ENCODE peak calls at places on chromosomes 1 and 21, in four cellular contexts. One of them, this sample, is unnamed.

GRCh38 chr1:64337476-64337875 is 132.5 kb upstream of the CACHD1 start:
- DNase-seq in foreskin fibroblast: no peak
- DNase-seq in B cell: no peak
- DNase-seq in neural crest cell: no peak
- DNase-seq in this sample: no peak

GRCh38 chr1:207181838-207182237 is 77.8 kb downstream of the C4BPA start:
- DNase-seq in neural crest cell: no peak
- DNase-seq in foreskin fibroblast: no peak
- DNase-seq in B cell: no peak
- DNase-seq in this sample: no peak

GRCh38 chr1:209398330-209398991 is 185.1 kb upstream of the CAMK1G start:
- DNase-seq in foreskin fibroblast: peak; percentile 78
- DNase-seq in B cell: no peak
- DNase-seq in neural crest cell: no peak
- DNase-seq in this sample: no peak

GRCh38 chr1:12150456-12151200 is 16.2 kb upstream of the TNFRSF1B start:
- DNase-seq in neural crest cell: no peak
- DNase-seq in foreskin fibroblast: no peak
- DNase-seq in B cell: no peak
- DNase-seq in this sample: no peak

GRCh38 chr1:100626397-100626796 is 88.5 kb downstream of the GPR88 start:
- DNase-seq in foreskin fibroblast: no peak
- DNase-seq in B cell: no peak
- DNase-seq in neural crest cell: no peak
- DNase-seq in this sample: no peak

GRCh38 chr1:155872527-155872926 is 13.2 kb downstream of the SYT11 start:
- DNase-seq in neural crest cell: no peak
- DNase-seq in foreskin fibroblast: no peak
- DNase-seq in B cell: no peak
- DNase-seq in this sample: no peak

GRCh38 chr1:63917571-63918394 is 144.0 kb downstream of the ROR1 start:
- DNase-seq in foreskin fibroblast: no peak
- DNase-seq in B cell: no peak
- DNase-seq in neural crest cell: no peak
- DNase-seq in this sample: no peak

GRCh38 chr1:151822404-151822803 is 9.2 kb downstream of the RORC start:
- DNase-seq in foreskin fibroblast: no peak
- DNase-seq in neural crest cell: no peak
- DNase-seq in B cell: no peak
- DNase-seq in this sample: no peak

GRCh38 chr1:35539073-35539823 is 18.0 kb downstream of the KIAA0319L start:
- DNase-seq in neural crest cell: no peak
- DNase-seq in B cell: no peak
- DNase-seq in foreskin fibroblast: peak; percentile 32
- DNase-seq in this sample: no peak

GRCh38 chr1:90710579-90711536 is 6.2 kb downstream of the BARHL2 start:
- DNase-seq in B cell: no peak
- DNase-seq in neural crest cell: no peak
- DNase-seq in foreskin fibroblast: no peak
- DNase-seq in this sample: no peak

GRCh38 chr1:44072204-44072603 is 40.9 kb upstream of the SLC6A9 start:
- DNase-seq in B cell: no peak
- DNase-seq in neural crest cell: no peak
- DNase-seq in foreskin fibroblast: peak; percentile 89
- DNase-seq in this sample: no peak

GRCh38 chr1:217585577-217585976 is 45.3 kb downstream of the GPATCH2 start:
- DNase-seq in neural crest cell: no peak
- DNase-seq in B cell: no peak
- DNase-seq in foreskin fibroblast: no peak
- DNase-seq in this sample: no peak

GRCh38 chr1:206609229-206609991 is 2.9 kb downstream of the EIF2D start:
- DNase-seq in neural crest cell: no peak
- DNase-seq in foreskin fibroblast: no peak
- DNase-seq in B cell: no peak
- DNase-seq in this sample: peak; percentile 51

GRCh38 chr21:18245493-18245967 is 897 bp downstream of the CHODL start:
- DNase-seq in neural crest cell: peak; percentile 8
- DNase-seq in foreskin fibroblast: no peak
- DNase-seq in B cell: no peak
- DNase-seq in this sample: peak; percentile 3

GRCh38 chr1:209183195-209183594 is 400.3 kb upstream of the CAMK1G start:
- DNase-seq in foreskin fibroblast: no peak
- DNase-seq in neural crest cell: no peak
- DNase-seq in B cell: no peak
- DNase-seq in this sample: no peak

GRCh38 chr1:209926045-209926444 is 12.0 kb upstream of the SYT14 start:
- DNase-seq in foreskin fibroblast: peak; percentile 69
- DNase-seq in neural crest cell: no peak
- DNase-seq in B cell: no peak
- DNase-seq in this sample: no peak

GRCh38 chr1:22582670-22583635 is 19.7 kb downstream of the EPHA8 start:
- DNase-seq in neural crest cell: no peak
- DNase-seq in foreskin fibroblast: no peak
- DNase-seq in B cell: no peak
- DNase-seq in this sample: no peak

GRCh38 chr1:234732260-234732659 is 122.3 kb upstream of the IRF2BP2 start:
- DNase-seq in foreskin fibroblast: no peak
- DNase-seq in neural crest cell: no peak
- DNase-seq in B cell: no peak
- DNase-seq in this sample: no peak

GRCh38 chr1:156524481-156524869 is 23.9 kb upstream of the MEF2D start:
- DNase-seq in neural crest cell: no peak
- DNase-seq in B cell: no peak
- DNase-seq in foreskin fibroblast: no peak
- DNase-seq in this sample: peak; percentile 44

GRCh38 chr1:2799811-2800663 is 1.5 kb downstream of the TTC34 start:
- DNase-seq in foreskin fibroblast: no peak
- DNase-seq in neural crest cell: no peak
- DNase-seq in B cell: no peak
- DNase-seq in this sample: no peak

DNA sequence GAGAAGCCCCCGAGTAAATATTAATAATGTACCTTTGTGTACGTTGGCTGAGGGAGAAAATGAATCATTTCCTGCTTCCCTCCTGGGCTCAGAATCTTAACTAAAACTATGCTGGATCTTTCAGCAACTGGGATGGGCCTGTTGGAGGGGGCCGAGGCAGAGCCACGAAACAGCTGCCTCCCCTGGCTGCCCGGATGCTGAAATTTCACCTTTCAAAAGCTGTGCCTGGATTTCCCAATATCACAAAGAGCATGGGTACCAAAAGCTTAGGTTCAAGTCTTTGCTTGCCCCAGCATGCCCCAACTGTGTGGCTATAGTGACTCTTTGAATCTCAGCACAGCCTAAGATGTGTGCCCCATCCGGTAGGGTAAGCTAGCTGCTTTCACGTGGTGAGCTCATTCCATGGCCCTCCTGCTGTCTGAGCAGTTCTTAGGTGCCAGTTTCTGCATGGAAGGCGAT is 473.4 kb downstream of the PTPRU start:
- DNase-seq in foreskin fibroblast: peak; percentile 79
- DNase-seq in neural crest cell: no peak
- DNase-seq in B cell: no peak
- DNase-seq in this sample: no peak
- TF ChIP-seq CTCF in foreskin fibroblast: no peak
- TF ChIP-seq CTCF in neural crest cell: no peak
- TF ChIP-seq CTCF in B cell: no peak
- TF ChIP-seq CTCF in this sample: no peak

GRCh38 chr1:227333423-227333822 is 15.1 kb upstream of the CDC42BPA start:
- DNase-seq in foreskin fibroblast: no peak
- DNase-seq in B cell: no peak
- DNase-seq in neural crest cell: no peak
- DNase-seq in this sample: no peak

GRCh38 chr1:227330709-227331108 is 12.4 kb upstream of the CDC42BPA start:
- DNase-seq in neural crest cell: no peak
- DNase-seq in B cell: no peak
- DNase-seq in foreskin fibroblast: no peak
- DNase-seq in this sample: no peak

GRCh38 chr1:227330279-227330678 is 12.0 kb upstream of the CDC42BPA start:
- DNase-seq in neural crest cell: no peak
- DNase-seq in foreskin fibroblast: no peak
- DNase-seq in B cell: no peak
- DNase-seq in this sample: no peak

DNA sequence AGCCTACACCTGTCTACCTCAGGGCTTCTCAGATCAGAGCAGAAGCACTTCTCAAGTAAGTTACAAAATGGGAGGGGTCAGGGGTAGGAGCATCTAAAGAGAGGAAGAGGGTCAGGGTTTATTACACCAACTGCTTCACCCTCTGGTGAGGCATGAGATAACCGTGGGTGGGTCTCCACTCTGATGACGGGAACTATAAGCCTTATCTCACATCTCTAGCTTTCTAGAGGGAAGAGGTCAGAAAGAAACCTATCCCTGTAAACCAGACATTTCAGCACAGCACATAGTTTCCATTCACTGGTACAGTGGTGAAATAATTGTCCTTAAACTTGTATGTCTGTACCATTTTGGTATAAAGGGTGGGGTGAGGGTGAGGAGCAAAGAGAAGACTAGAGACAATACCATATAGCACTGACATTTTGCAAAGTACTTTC is 17.3 kb upstream of the CDC42BPA start:
- DNase-seq in foreskin fibroblast: no peak
- DNase-seq in neural crest cell: no peak
- DNase-seq in B cell: no peak
- DNase-seq in this sample: no peak
- TF ChIP-seq CTCF in foreskin fibroblast: no peak
- TF ChIP-seq CTCF in neural crest cell: no peak
- TF ChIP-seq CTCF in B cell: no peak
- TF ChIP-seq CTCF in this sample: no peak

GRCh38 chr1:93619507-93620168 is 62.0 kb downstream of the BCAR3 start:
- DNase-seq in B cell: no peak
- DNase-seq in neural crest cell: no peak
- DNase-seq in foreskin fibroblast: no peak
- DNase-seq in this sample: no peak
- TF ChIP-seq CTCF in B cell: no peak
- TF ChIP-seq CTCF in neural crest cell: no peak
- TF ChIP-seq CTCF in foreskin fibroblast: no peak
- TF ChIP-seq CTCF in this sample: no peak

GRCh38 chr1:23979387-23980005 is 631 bp downstream of the SRSF10 start:
- DNase-seq in B cell: no peak
- DNase-seq in neural crest cell: no peak
- DNase-seq in foreskin fibroblast: no peak
- DNase-seq in this sample: no peak

GRCh38 chr1:23980006-23980724 is at the start of gene SRSF10:
- DNase-seq in neural crest cell: peak; percentile 95
- DNase-seq in foreskin fibroblast: peak; percentile 99
- DNase-seq in B cell: peak; percentile 96
- DNase-seq in this sample: peak; percentile 97

GRCh38 chr1:23978825-23979224 is 1.3 kb downstream of the SRSF10 start:
- DNase-seq in B cell: no peak
- DNase-seq in foreskin fibroblast: no peak
- DNase-seq in neural crest cell: no peak
- DNase-seq in this sample: no peak

GRCh38 chr1:23977854-23978191 is 2.3 kb downstream of the SRSF10 start:
- DNase-seq in neural crest cell: no peak
- DNase-seq in B cell: no peak
- DNase-seq in foreskin fibroblast: no peak
- DNase-seq in this sample: no peak

GRCh38 chr1:23980725-23981063 is 567 bp upstream of the SRSF10 start:
- DNase-seq in foreskin fibroblast: no peak
- DNase-seq in B cell: peak; percentile 44
- DNase-seq in neural crest cell: peak; percentile 22
- DNase-seq in this sample: peak; percentile 50
- TF ChIP-seq CTCF in foreskin fibroblast: no peak
- TF ChIP-seq CTCF in B cell: no peak
- TF ChIP-seq CTCF in neural crest cell: no peak
- TF ChIP-seq CTCF in this sample: no peak

DNA sequence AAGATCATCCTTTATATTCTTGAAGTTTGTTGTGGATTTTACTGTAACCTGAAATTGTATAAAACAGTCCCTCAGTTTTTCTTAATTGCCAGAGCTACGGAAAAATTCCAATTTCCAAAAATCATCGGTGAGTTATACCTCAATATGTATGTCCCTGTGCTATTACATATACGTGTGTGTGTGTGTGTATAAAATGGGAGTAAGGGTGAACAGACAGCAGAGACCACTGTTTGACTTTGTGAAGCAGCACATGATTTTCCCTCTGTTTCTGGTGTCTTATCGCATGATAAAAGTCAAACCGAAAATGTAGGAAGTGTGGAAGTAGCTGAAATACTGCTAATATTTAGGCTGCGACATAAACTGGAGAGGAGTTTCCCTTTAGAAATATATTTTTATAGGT is 1.2 kb downstream of the OR2T1 start:
- DNase-seq in B cell: no peak
- DNase-seq in foreskin fibroblast: no peak
- DNase-seq in neural crest cell: no peak
- DNase-seq in this sample: no peak
- TF ChIP-seq CTCF in B cell: peak; percentile 18
- TF ChIP-seq CTCF in foreskin fibroblast: no peak
- TF ChIP-seq CTCF in neural crest cell: no peak
- TF ChIP-seq CTCF in this sample: no peak

GRCh38 chr21:43940329-43940653 is 71.8 kb upstream of the TRAPPC10 start:
- DNase-seq in neural crest cell: no peak
- DNase-seq in foreskin fibroblast: no peak
- DNase-seq in B cell: no peak
- DNase-seq in this sample: no peak

GRCh38 chr21:43940672-43941071 is 71.4 kb upstream of the TRAPPC10 start:
- DNase-seq in foreskin fibroblast: no peak
- DNase-seq in neural crest cell: no peak
- DNase-seq in B cell: no peak
- DNase-seq in this sample: no peak

GRCh38 chr21:43937898-43938309 is 72.9 kb downstream of the AGPAT3 start:
- DNase-seq in neural crest cell: no peak
- DNase-seq in foreskin fibroblast: no peak
- DNase-seq in B cell: peak; percentile 57
- DNase-seq in this sample: peak; percentile 65

GRCh38 chr21:43938751-43939442 is 73.2 kb upstream of the TRAPPC10 start:
- DNase-seq in neural crest cell: peak; percentile 85
- DNase-seq in foreskin fibroblast: peak; percentile 34
- DNase-seq in B cell: peak; percentile 96
- DNase-seq in this sample: peak; percentile 94

DNA sequence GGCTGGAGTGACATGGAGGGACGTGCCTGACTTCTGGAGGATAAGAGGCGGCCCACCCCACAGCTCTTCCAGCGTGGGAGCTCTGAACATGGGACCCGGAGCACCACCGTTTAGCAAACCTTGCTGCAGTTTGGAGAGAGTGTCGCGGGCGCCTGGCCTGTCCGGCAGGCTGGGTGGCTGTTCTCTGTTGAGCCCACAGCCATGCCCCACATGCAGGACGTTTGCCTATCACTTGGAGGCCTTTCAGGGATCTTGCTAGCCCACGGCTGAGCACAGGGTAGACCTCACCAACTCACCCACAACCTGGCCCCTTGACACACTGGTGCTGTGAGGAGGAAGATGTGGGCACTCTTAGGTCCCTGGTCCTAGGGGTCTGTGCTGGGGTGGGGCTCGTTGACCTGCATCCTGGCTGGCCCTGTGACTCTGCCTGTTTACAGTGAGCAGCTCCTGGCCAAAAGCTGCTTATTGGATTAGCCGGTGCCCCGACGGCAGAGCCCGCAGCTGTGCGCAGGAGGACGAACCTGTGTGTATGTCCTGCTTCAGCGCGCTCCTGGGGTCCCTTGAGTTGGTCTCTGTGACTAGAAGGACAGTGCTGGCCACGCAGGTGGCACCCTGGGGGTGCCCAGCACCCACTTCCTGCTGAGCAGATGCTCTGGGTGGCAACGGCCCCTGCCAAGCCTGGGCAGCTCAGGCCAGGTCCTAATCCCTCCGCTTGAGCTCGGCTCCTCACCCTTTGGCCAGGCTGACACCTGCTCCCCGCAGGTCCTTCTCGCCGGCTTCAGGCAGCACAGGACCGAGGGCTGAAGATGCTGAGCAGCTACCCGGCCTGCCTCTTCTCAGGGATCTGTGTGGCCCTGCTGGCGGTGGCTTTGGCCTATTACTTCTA is 72.4 kb upstream of the TRAPPC10 start:
- DNase-seq in neural crest cell: no peak
- DNase-seq in B cell: no peak
- DNase-seq in foreskin fibroblast: no peak
- DNase-seq in this sample: no peak
- TF ChIP-seq CTCF in neural crest cell: peak; percentile 12
- TF ChIP-seq CTCF in B cell: peak; percentile 48
- TF ChIP-seq CTCF in foreskin fibroblast: no peak
- TF ChIP-seq CTCF in this sample: no peak